ENCODE peak calls at places on chromosome 18, in five cellular contexts. A is mesendoderm, J is adrenal gland, R is neural progenitor cell, B is PC-9. V is an unnamed sample.

GRCh38 chr18:26865557-26865956 is at the start of gene AQP4:
- DNase-seq in A (no peak), J (no peak), R (peak; percentile 44), B (no peak), V (no peak)

GRCh38 chr18:61850756-61851155 is 42.1 kb downstream of the RNF152 start:
- DNase-seq in A (no peak), J (no peak), R (no peak), B (no peak), V (no peak)

GRCh38 chr18:40058811-40059570 is 1896.0 kb upstream of the PIK3C3 start:
- DNase-seq in A (no peak), J (no peak), R (no peak), B (no peak), V (no peak)

GRCh38 chr18:39938678-39939077 is 2016.4 kb upstream of the PIK3C3 start:
- DNase-seq in A (no peak), J (peak; percentile 2), R (no peak), B (no peak), V (no peak)

GRCh38 chr18:23835076-23835475 is 145.8 kb downstream of the LAMA3 start:
- DNase-seq in A (no peak), J (no peak), R (no peak), B (no peak), V (no peak)

GRCh38 chr18:75625966-75626365 is 198.5 kb upstream of the SMIM21 start:
- DNase-seq in A (no peak), J (no peak), R (no peak), B (peak; percentile 28), V (no peak)

GRCh38 chr18:62809900-62810299 is 94.6 kb downstream of the PHLPP1 start:
- DNase-seq in A (no peak), J (no peak), R (no peak), B (no peak), V (no peak)

GRCh38 chr18:58013241-58014211 is 30.5 kb upstream of the NEDD4L start:
- DNase-seq in A (peak; percentile 46), J (no peak), R (no peak), B (peak; percentile 97), V (no peak)

GRCh38 chr18:34729264-34729663 is 19.2 kb downstream of the DTNA start:
- DNase-seq in A (peak; percentile 87), J (peak; percentile 13), R (peak; percentile 70), B (no peak), V (peak; percentile 43)

GRCh38 chr18:3932285-3932684 is 482.3 kb downstream of the TGIF1 start:
- DNase-seq in A (no peak), J (no peak), R (no peak), B (no peak), V (no peak)

GRCh38 chr18:56314396-56314795 is 324.0 kb downstream of the TXNL1 start:
- DNase-seq in A (peak; percentile 19), J (no peak), R (no peak), B (no peak), V (no peak)

GRCh38 chr18:76801567-76802505 is 20.5 kb upstream of the ZNF236 start:
- DNase-seq in A (peak; percentile 74), J (peak; percentile 65), R (peak; percentile 70), B (no peak), V (no peak)

GRCh38 chr18:65091737-65092329 is 659.0 kb upstream of the CDH7 start:
- DNase-seq in A (peak; percentile 71), J (peak; percentile 36), R (peak; percentile 74), B (no peak), V (peak; percentile 27)

GRCh38 chr18:71815305-71815704 is 728.8 kb downstream of the CBLN2 start:
- DNase-seq in A (no peak), J (no peak), R (no peak), B (no peak), V (no peak)

GRCh38 chr18:59787998-59788875 is 91.0 kb upstream of the CCBE1 start:
- DNase-seq in A (peak; percentile 39), J (peak; percentile 42), R (no peak), B (peak; percentile 69), V (no peak)

GRCh38 chr18:39529358-39529757 is 1963.8 kb upstream of the CELF4 start:
- DNase-seq in A (no peak), J (no peak), R (no peak), B (no peak), V (no peak)

GRCh38 chr18:76528477-76529432 is 33.7 kb upstream of the ZNF516 start:
- DNase-seq in A (peak; percentile 36), J (peak; percentile 62), R (peak; percentile 40), B (peak; percentile 43), V (no peak)

GRCh38 chr18:35513181-35513932 is 15.6 kb upstream of the INO80C start:
- DNase-seq in A (peak; percentile 97), J (no peak), R (peak; percentile 43), B (peak; percentile 91), V (no peak)

GRCh38 chr18:11541179-11541578 is 68.2 kb upstream of the SLC35G4 start:
- DNase-seq in A (peak; percentile 21), J (no peak), R (no peak), B (no peak), V (no peak)

GRCh38 chr18:78496095-78496494 is 483.5 kb upstream of the SALL3 start:
- DNase-seq in A (no peak), J (no peak), R (no peak), B (no peak), V (no peak)

GRCh38 chr18:50806208-50806616 is 13.6 kb downstream of the MRO start:
- DNase-seq in A (peak; percentile 92), J (peak; percentile 26), R (no peak), B (no peak), V (no peak)

GRCh38 chr18:61448316-61448715 is 115.1 kb downstream of the CDH20 start:
- DNase-seq in A (no peak), J (no peak), R (no peak), B (no peak), V (no peak)

GRCh38 chr18:25561923-25562322 is 210.0 kb upstream of the ZNF521 start:
- DNase-seq in A (peak; percentile 44), J (peak; percentile 39), R (peak; percentile 48), B (no peak), V (peak; percentile 11)

GRCh38 chr18:76994086-76994654 is 138.4 kb downstream of the MBP start:
- DNase-seq in A (no peak), J (no peak), R (no peak), B (no peak), V (no peak)

GRCh38 chr18:31723998-31724711 is 36.5 kb downstream of the SLC25A52 start:
- DNase-seq in A (no peak), J (peak; percentile 52), R (no peak), B (no peak), V (no peak)

GRCh38 chr18:35043207-35043606 is 2.0 kb downstream of the MAPRE2 start:
- DNase-seq in A (no peak), J (no peak), R (no peak), B (no peak), V (no peak)

GRCh38 chr18:50875966-50876536 is 2.9 kb upstream of the ME2 start:
- DNase-seq in A (peak; percentile 56), J (no peak), R (peak; percentile 52), B (no peak), V (no peak)

GRCh38 chr18:74281011-74281638 is 10.6 kb downstream of the CYB5A start:
- DNase-seq in A (peak; percentile 63), J (no peak), R (peak; percentile 57), B (no peak), V (no peak)

GRCh38 chr18:64273724-64274123 is 124.8 kb upstream of the LINC00305 start:
- DNase-seq in A (peak; percentile 52), J (no peak), R (peak; percentile 14), B (no peak), V (peak; percentile 61)

GRCh38 chr18:36872329-36872728 is 43.4 kb downstream of the KIAA1328 start:
- DNase-seq in A (peak; percentile 56), J (no peak), R (no peak), B (no peak), V (no peak)

GRCh38 chr18:46321954-46322353 is 217.8 kb downstream of the HAUS1 start:
- DNase-seq in A (peak; percentile 72), J (no peak), R (peak; percentile 69), B (peak; percentile 83), V (no peak)

GRCh38 chr18:46322411-46322891 is 218.3 kb downstream of the HAUS1 start:
- DNase-seq in A (peak; percentile 78), J (no peak), R (peak; percentile 22), B (peak; percentile 93), V (no peak)

GRCh38 chr18:46324087-46324486 is 219.9 kb downstream of the HAUS1 start:
- DNase-seq in A (no peak), J (no peak), R (no peak), B (no peak), V (no peak)

GRCh38 chr18:46324556-46324955 is 220.4 kb downstream of the HAUS1 start:
- DNase-seq in A (peak; percentile 75), J (no peak), R (no peak), B (peak; percentile 72), V (no peak)

DNA sequence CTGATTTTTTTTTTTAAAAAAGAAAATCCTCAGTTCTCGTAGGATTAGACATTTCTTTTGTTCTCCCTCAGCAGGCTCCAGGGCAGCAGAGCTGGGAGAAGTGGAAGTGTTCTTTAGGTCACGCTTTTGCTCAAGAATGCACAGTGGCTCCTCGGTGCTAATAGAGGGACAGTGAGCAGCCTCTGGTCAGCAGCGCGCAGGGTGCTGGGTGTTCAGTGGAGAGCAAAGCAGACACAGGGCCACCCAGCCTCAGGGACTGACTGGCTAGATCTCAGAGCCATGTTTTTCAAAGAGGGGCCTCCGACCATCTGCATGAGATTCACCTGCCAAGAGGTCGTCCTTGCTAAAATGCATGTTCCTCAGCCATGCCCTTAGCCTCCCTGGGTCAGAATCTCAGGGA is 218.8 kb downstream of the HAUS1 start:
- DNase-seq in A (no peak), J (no peak), R (peak; percentile 79), B (no peak), V (no peak)
- H3K27ac ChIP-seq in A (no peak overlapping the region), J (no peak overlapping the region), R (peak overlapping the region; percentile 33), B (peak overlapping the region; percentile 100), V (no peak overlapping the region)

DNA sequence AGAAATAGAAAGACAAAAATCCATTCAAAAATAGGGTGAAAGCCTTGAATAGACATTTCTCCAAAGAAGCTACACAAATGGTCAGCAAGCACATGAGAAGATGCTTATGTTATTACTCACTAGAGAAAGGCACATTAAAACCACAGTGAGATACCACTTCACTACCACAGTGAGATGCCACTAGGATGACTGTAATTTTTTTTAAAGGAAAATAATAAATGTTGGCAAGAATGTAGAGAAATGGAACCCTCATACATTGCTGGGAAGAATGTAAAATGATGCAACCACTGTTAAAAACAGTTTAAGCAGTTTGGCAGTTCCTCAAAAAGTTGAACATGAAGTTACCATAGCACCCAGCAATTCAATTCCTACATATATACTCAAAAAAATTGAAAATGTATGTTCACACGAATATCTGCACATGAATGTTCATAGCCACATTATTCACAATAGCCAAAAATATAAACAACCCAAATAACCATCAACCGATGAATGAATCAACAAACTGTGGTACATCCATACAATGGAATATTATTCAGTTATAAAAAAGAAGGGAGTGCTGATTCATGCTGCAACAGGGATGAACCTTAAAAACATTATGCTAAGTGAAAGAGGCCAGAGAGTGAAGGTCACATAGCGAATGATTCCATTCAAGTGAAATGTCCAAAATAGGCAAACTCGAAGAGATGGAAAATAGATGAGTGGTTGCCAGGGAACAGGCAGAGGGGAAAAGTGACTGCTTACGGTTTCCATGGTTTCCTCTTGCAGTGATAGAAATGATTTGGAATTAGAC is 156.3 kb upstream of the NDUFV2 start:
- DNase-seq in A (no peak), J (no peak), R (no peak), B (peak; percentile 75), V (no peak)
- H3K4me1 ChIP-seq in A (peaks cover 7% of the 10 kb centered on the region), J (no peaks in the 10 kb centered on the region), R (peaks cover 17% of the 10 kb centered on the region), B (peaks cover 37% of the 10 kb centered on the region), V (peaks cover 1% of the 10 kb centered on the region)

GRCh38 chr18:48724939-48725338 is 186.1 kb downstream of the CTIF start:
- DNase-seq in A (no peak), J (no peak), R (no peak), B (no peak), V (no peak)
- H3K27me3 ChIP-seq in A (no peaks in the 10 kb centered on the region), J (no peaks in the 10 kb centered on the region), R (no peaks in the 10 kb centered on the region), B (no peaks in the 10 kb centered on the region), V (no peaks in the 10 kb centered on the region)

GRCh38 chr18:45103319-45104070 is 422.8 kb downstream of the SETBP1 start:
- DNase-seq in A (no peak), J (no peak), R (no peak), B (no peak), V (no peak)
- H3K27ac ChIP-seq in A (no peak overlapping the region), J (no peak overlapping the region), R (no peak overlapping the region), B (no peak overlapping the region), V (no peak overlapping the region)